ENCODE peak calls at places on chromosomes 13 and 19, in seven cellular contexts. F, P, W, X, H, L and A are unnamed samples.
A peak's percentile ranks its signal among the peaks of the same experiment; 100 is the strongest.

GRCh38 chr19:8423821-8424223 is 10.7 kb downstream of the MARCHF2 start:
- DNase-seq in F (peak; percentile 56), P (no peak), W (no peak), X (peak; percentile 41), H (peak; percentile 91), L (no peak), A (peak; percentile 86)

GRCh38 chr19:2618611-2619010 is 83.9 kb downstream of the GNG7 start:
- DNase-seq in F (no peak), P (peak; percentile 42), W (no peak), X (no peak), H (no peak), L (peak; percentile 38), A (no peak)

GRCh38 chr13:97414392-97414791 is 19.6 kb upstream of the RAP2A start:
- DNase-seq in F (no peak), P (no peak), W (no peak), X (no peak), H (no peak), L (no peak), A (no peak)

GRCh38 chr19:43148233-43148632 is 38.1 kb downstream of the PSG5 start:
- DNase-seq in F (no peak), P (no peak), W (no peak), X (no peak), H (no peak), L (peak; percentile 45), A (no peak)

GRCh38 chr19:35013047-35013819 is 13.1 kb downstream of the GRAMD1A start:
- DNase-seq in F (peak; percentile 52), P (peak; percentile 74), W (peak; percentile 76), X (no peak), H (peak; percentile 83), L (peak; percentile 16), A (no peak)

GRCh38 chr13:30654430-30654829 is 36.7 kb downstream of the USPL1 start:
- DNase-seq in F (peak; percentile 21), P (no peak), W (no peak), X (no peak), H (no peak), L (peak; percentile 58), A (no peak)

GRCh38 chr19:49151339-49152217 is 3.6 kb downstream of the HRC start:
- DNase-seq in F (peak; percentile 98), P (peak; percentile 23), W (peak; percentile 79), X (no peak), H (peak; percentile 80), L (no peak), A (peak; percentile 97)

GRCh38 chr13:106573855-106574254 is 5.9 kb upstream of the ARGLU1 start:
- DNase-seq in F (no peak), P (no peak), W (no peak), X (no peak), H (no peak), L (no peak), A (no peak)

GRCh38 chr19:33171916-33172359 is 22.2 kb upstream of the LRP3 start:
- DNase-seq in F (no peak), P (no peak), W (no peak), X (no peak), H (no peak), L (no peak), A (no peak)

GRCh38 chr19:39380521-39381502 is 10.1 kb downstream of the PAF1 start:
- DNase-seq in F (no peak), P (no peak), W (no peak), X (no peak), H (no peak), L (no peak), A (no peak)

GRCh38 chr19:47049307-47049700 is 880 bp upstream of the TMEM160 start:
- DNase-seq in F (no peak), P (no peak), W (no peak), X (no peak), H (no peak), L (no peak), A (no peak)

GRCh38 chr19:16161848-16162247 is 11.5 kb downstream of the CIB3 start:
- DNase-seq in F (no peak), P (no peak), W (no peak), X (no peak), H (no peak), L (no peak), A (no peak)

GRCh38 chr13:67138937-67139336 is 91.2 kb downstream of the PCDH9 start:
- DNase-seq in F (no peak), P (no peak), W (no peak), X (no peak), H (no peak), L (no peak), A (no peak)

GRCh38 chr13:112761701-112762689 is 72.2 kb downstream of the ATP11A start:
- DNase-seq in F (no peak), P (no peak), W (peak; percentile 55), X (no peak), H (peak; percentile 18), L (no peak), A (no peak)

GRCh38 chr13:38582133-38582532 is 104.7 kb upstream of the FREM2 start:
- DNase-seq in F (peak; percentile 57), P (no peak), W (peak; percentile 54), X (peak; percentile 33), H (no peak), L (peak; percentile 33), A (no peak)

GRCh38 chr19:58021541-58022282 is 12.1 kb upstream of the ZSCAN1 start:
- DNase-seq in F (peak; percentile 29), P (no peak), W (peak; percentile 81), X (peak; percentile 33), H (no peak), L (peak; percentile 8), A (no peak)

GRCh38 chr13:98384739-98385138 is 192.2 kb downstream of the STK24 start:
- DNase-seq in F (no peak), P (no peak), W (no peak), X (no peak), H (no peak), L (no peak), A (no peak)

GRCh38 chr13:79936368-79937136 is 404.4 kb downstream of the SPRY2 start:
- DNase-seq in F (no peak), P (no peak), W (no peak), X (no peak), H (no peak), L (no peak), A (peak; percentile 58)

GRCh38 chr19:34428549-34429285 is 536 bp downstream of the UBA2 start:
- DNase-seq in F (peak; percentile 37), P (no peak), W (peak; percentile 43), X (peak; percentile 15), H (peak; percentile 57), L (peak; percentile 41), A (no peak)

GRCh38 chr19:21432590-21432989 is 35.7 kb downstream of the ZNF493 start:
- DNase-seq in F (no peak), P (no peak), W (no peak), X (no peak), H (no peak), L (no peak), A (no peak)

GRCh38 chr19:54021363-54021762 is 29.9 kb downstream of the CACNG6 start:
- DNase-seq in F (no peak), P (no peak), W (no peak), X (no peak), H (no peak), L (no peak), A (no peak)

GRCh38 chr19:41511628-41512027 is 64.3 kb upstream of the CEACAM21 start:
- DNase-seq in F (no peak), P (no peak), W (no peak), X (no peak), H (no peak), L (no peak), A (no peak)
- H3K27me3 ChIP-seq in F (no peaks in the 10 kb centered on the region), P (peaks cover 11% of the 10 kb centered on the region), W (no peaks in the 10 kb centered on the region), X (no peaks in the 10 kb centered on the region), H (no peaks in the 10 kb centered on the region), L (peaks cover 33% of the 10 kb centered on the region), A (peaks cover 77% of the 10 kb centered on the region)

GRCh38 chr19:1243768-1244692 is 2.5 kb downstream of the ATP5F1D start:
- DNase-seq in F (peak; percentile 88), P (peak; percentile 82), W (peak; percentile 88), X (no peak), H (peak; percentile 94), L (peak; percentile 84), A (no peak)
- H3K4me3 ChIP-seq in F (peak overlapping the region; percentile 39), P (no peak overlapping the region), W (no peak overlapping the region), X (peak overlapping the region; percentile 46), H (peak overlapping the region; percentile 40), L (no peak overlapping the region), A (no peak overlapping the region)

DNA sequence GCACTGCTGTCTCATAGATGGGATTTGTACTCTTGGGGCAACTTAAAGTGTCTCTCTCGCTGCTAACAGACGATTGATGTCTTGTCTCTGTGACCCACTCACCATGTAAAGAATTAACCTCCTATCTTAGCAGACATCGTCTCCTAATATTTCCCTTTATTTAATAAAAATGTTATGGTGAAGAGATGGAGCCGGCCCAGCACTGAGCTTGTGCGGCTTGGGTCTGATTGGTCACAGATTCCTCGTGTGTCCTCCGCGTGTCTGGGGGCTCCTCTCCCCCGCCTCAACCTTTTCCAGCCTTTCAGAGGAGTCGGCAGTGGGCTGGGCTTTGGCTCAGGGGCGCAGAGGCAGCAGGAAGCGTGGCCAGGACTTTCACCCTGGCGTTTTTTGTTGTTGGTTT is 13.2 kb upstream of the CRTC1 start:
- DNase-seq in F (no peak), P (no peak), W (no peak), X (no peak), H (no peak), L (no peak), A (no peak)
- H3K27ac ChIP-seq in F (no peak overlapping the region), P (no peak overlapping the region), W (no peak overlapping the region), X (no peak overlapping the region), H (no peak overlapping the region), L (no peak overlapping the region), A (no peak overlapping the region)

GRCh38 chr19:5455367-5456129 is at the start of gene ZNRF4:
- DNase-seq in F (no peak), P (no peak), W (no peak), X (no peak), H (no peak), L (no peak), A (no peak)

GRCh38 chr19:5456836-5457200 is 1.6 kb downstream of the ZNRF4 start:
- DNase-seq in F (no peak), P (no peak), W (no peak), X (no peak), H (no peak), L (no peak), A (no peak)

GRCh38 chr19:5454743-5455142 is 474 bp upstream of the ZNRF4 start:
- DNase-seq in F (no peak), P (no peak), W (no peak), X (no peak), H (no peak), L (no peak), A (no peak)

GRCh38 chr19:5457709-5458108 is 2.5 kb downstream of the ZNRF4 start:
- DNase-seq in F (no peak), P (no peak), W (no peak), X (no peak), H (no peak), L (no peak), A (no peak)

DNA sequence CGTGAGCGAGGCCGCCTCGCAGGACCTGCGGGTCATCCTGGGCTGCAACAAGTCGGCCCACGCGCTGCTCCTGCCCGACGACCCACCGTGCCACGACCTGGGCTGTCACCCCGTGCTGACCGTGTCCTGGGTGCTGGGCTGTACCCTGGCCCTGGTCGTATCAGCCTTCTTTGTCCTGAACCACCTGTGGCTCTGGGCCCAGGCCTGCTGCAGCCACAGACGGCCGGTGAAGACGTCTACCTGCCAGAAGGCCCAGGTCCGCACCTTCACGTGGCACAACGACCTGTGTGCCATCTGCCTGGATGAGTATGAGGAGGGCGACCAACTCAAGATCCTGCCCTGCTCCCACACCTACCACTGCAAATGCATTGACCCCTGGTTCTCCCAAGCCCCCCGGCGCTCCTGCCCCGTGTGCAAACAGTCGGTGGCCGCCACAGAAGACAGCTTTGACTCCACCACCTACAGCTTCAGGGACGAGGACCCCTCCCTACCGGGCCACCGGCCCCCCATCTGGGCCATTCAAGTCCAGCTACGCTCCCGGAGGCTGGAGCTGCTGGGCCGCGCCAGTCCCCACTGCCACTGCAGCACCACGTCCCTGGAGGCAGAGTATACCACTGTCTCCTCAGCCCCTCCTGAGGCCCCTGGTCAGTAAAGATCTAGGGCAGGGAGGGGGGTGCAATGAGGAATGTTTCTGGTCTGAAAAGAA is 1.1 kb downstream of the ZNRF4 start:
- DNase-seq in F (no peak), P (no peak), W (no peak), X (no peak), H (no peak), L (no peak), A (no peak)
- H3K27me3 ChIP-seq in F (no peaks in the 10 kb centered on the region), P (no peaks in the 10 kb centered on the region), W (peaks cover 2% of the 10 kb centered on the region), X (no peaks in the 10 kb centered on the region), H (no peaks in the 10 kb centered on the region), L (peaks cover 85% of the 10 kb centered on the region), A (no peaks in the 10 kb centered on the region)